ENCODE peak calls at places on chromosomes 13 and 19, in four cellular contexts. O is H1, Y is IMR-90, E is H9. I is an unnamed sample.
A peak's percentile ranks its signal among the peaks of the same experiment; 100 is the strongest.

GRCh38 chr13:99536023-99536422 is 34.8 kb downstream of the TM9SF2 start:
- DNase-seq in O (no peak), E (no peak), Y (no peak), I (no peak)

GRCh38 chr13:19864339-19865309 is 1.2 kb upstream of the ZMYM5 start:
- DNase-seq in Y (peak; percentile 9), E (peak; percentile 68), O (no peak), I (peak; percentile 86)

GRCh38 chr13:73602295-73602694 is 531.9 kb downstream of the KLF12 start:
- DNase-seq in Y (peak; percentile 28), O (no peak), E (no peak), I (peak; percentile 60)

GRCh38 chr13:40251343-40252032 is 415.0 kb downstream of the FOXO1 start:
- DNase-seq in Y (no peak), E (no peak), O (no peak), I (no peak)

GRCh38 chr13:43583331-43583730 is 203.4 kb downstream of the ENOX1 start:
- DNase-seq in O (no peak), E (no peak), Y (no peak), I (no peak)

GRCh38 chr19:52336976-52337375 is 933 bp downstream of the ZNF610 start:
- DNase-seq in O (no peak), E (no peak), Y (peak; percentile 27), I (peak; percentile 39)

GRCh38 chr13:50993908-50994307 is 84.3 kb downstream of the RNASEH2B start:
- DNase-seq in E (no peak), Y (no peak), O (no peak), I (no peak)

GRCh38 chr19:42115219-42115618 is 17.0 kb downstream of the POU2F2 start:
- DNase-seq in Y (peak; percentile 68), E (no peak), O (no peak), I (no peak)

GRCh38 chr19:35417278-35417677 is 30.8 kb upstream of the FFAR2 start:
- DNase-seq in O (no peak), Y (no peak), E (no peak), I (no peak)

GRCh38 chr19:5539431-5539833 is 28.3 kb downstream of the TINCR start:
- DNase-seq in E (peak; percentile 72), O (no peak), Y (no peak), I (peak; percentile 63)

GRCh38 chr13:21670006-21670882 is 629 bp upstream of the FGF9 start:
- DNase-seq in O (no peak), Y (peak; percentile 48), E (peak; percentile 72), I (peak; percentile 75)

GRCh38 chr19:10964903-10965302 is 4.1 kb downstream of the SMARCA4 start:
- DNase-seq in O (no peak), Y (no peak), E (no peak), I (no peak)

GRCh38 chr19:35077411-35078223 is 36.1 kb downstream of the HPN start:
- DNase-seq in O (no peak), E (no peak), Y (no peak), I (peak; percentile 59)

GRCh38 chr13:107864543-107865460 is 350.5 kb downstream of the LIG4 start:
- DNase-seq in E (no peak), Y (peak; percentile 86), O (no peak), I (peak; percentile 78)

GRCh38 chr19:47026889-47027288 is 7.3 kb downstream of the NPAS1 start:
- DNase-seq in E (no peak), Y (no peak), O (no peak), I (no peak)

GRCh38 chr13:78589206-78589605 is 14.1 kb downstream of the POU4F1 start:
- DNase-seq in E (peak; percentile 71), O (no peak), Y (peak; percentile 9), I (peak; percentile 81)

GRCh38 chr19:16066611-16067104 is 9.6 kb upstream of the TPM4 start:
- DNase-seq in E (peak; percentile 56), O (no peak), Y (peak; percentile 76), I (no peak)

GRCh38 chr19:47058621-47059020 is 10.2 kb upstream of the TMEM160 start:
- DNase-seq in O (no peak), Y (no peak), E (no peak), I (peak; percentile 98)

GRCh38 chr19:55641376-55642152 is 762 bp downstream of the ZNF580 start:
- DNase-seq in E (no peak), O (no peak), Y (peak; percentile 18), I (peak; percentile 48)

GRCh38 chr13:76720827-76721226 is 165.4 kb downstream of the KCTD12 start:
- DNase-seq in Y (no peak), E (no peak), O (no peak), I (no peak)

GRCh38 chr19:55609326-55609725 is 3.9 kb downstream of the ZNF865 start:
- DNase-seq in E (no peak), Y (no peak), O (no peak), I (no peak)

GRCh38 chr19:8487137-8487851 is 15.1 kb downstream of the PRAM1 start:
- DNase-seq in Y (no peak), E (no peak), O (no peak), I (peak; percentile 16)

GRCh38 chr13:93942016-93942415 is 537.5 kb downstream of the DCT start:
- DNase-seq in O (no peak), Y (peak; percentile 59), E (no peak), I (no peak)

DNA sequence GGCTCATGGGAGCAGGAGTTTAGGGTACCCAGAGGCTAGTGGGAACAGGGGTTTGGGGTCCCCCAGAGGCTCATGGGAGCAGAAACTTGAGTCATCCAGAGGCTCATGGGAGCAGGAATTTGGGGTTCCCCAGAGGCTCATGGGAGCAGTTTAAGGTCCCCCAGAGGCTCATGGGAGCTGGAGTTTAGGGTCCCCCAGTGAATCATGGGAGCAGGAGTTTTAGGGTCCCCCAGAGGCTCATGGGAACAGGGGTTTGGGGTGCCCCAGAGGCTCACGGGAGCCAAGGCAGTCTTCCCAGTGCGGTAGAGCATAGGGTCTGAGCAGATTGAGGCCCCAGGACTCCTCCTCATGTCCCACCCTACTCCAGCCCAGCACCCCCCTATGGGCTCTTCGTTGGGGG is 8.6 kb upstream of the FLT3LG start:
- DNase-seq in O (no peak), Y (no peak), E (no peak), I (no peak)
- H4K5ac ChIP-seq in O (no peak overlapping the region), Y (no peak overlapping the region), E (no peak overlapping the region), I (no peak overlapping the region)

DNA sequence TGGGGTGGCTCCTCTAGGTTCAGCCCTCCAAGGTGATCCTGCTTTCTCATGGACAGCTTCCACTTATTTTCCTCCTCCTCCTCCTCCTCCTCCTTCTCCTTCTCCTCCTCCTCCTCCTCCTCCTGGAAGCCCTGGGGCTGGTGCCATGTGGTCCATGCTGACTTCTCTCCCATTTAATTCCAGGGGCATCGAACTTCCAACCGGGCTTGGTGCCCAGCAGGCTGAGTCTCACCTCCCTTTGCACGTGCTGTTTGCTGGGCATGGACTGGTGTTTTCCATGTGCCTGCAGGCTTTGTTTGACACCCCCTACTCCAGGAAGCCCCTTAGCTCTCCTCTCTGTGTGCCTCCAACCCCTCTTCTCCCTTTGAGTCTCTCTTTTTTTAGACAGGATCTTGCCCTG is 3.7 kb downstream of the MAST3 start:
- DNase-seq in E (no peak), O (no peak), Y (no peak), I (no peak)
- H2BK15ac ChIP-seq in E (no peak overlapping the region), O (peak overlapping the region; percentile 67), Y (no peak overlapping the region), I (no peak overlapping the region)

GRCh38 chr13:113508531-113509254 is 18.2 kb upstream of the DCUN1D2 start:
- DNase-seq in Y (no peak), O (no peak), E (no peak), I (no peak)

GRCh38 chr13:113506025-113506685 is 15.6 kb upstream of the DCUN1D2 start:
- DNase-seq in E (no peak), O (no peak), Y (no peak), I (no peak)

GRCh38 chr13:113509989-113510388 is 19.5 kb upstream of the DCUN1D2 start:
- DNase-seq in Y (no peak), O (no peak), E (no peak), I (no peak)

GRCh38 chr13:113507564-113508210 is 17.2 kb upstream of the DCUN1D2 start:
- DNase-seq in O (no peak), E (no peak), Y (no peak), I (peak; percentile 19)

DNA sequence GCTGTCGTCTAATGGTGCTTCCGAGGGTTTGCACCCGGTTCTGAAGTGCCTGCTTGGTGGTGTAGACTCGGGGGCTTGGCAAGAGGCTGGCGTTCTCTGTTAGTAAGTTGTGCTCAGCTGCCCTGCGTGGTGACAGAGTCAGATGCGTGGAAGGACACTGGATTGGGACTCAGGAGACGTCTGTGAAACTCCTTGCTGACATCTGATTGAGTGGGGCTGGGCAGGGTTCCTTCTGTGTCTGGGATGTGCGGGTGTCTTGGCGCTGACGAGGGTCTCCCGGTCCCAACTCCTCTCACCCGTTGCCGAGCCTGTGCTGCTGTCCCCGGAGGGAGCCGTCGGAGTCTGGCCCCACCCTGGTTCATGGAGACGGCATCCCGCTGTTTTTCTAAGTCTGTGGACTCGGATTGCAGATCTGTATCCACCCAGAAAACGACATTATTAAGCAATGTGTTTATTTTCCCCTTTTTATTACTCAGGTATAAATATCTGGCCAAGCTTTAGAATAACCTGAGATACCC is 16.4 kb upstream of the DCUN1D2 start:
- DNase-seq in Y (no peak), E (no peak), O (no peak), I (no peak)
- H3K79me1 ChIP-seq in Y (peaks cover 25% of the 10 kb centered on the region), E (no peaks in the 10 kb centered on the region), O (peaks cover 3% of the 10 kb centered on the region), I (peaks cover 10% of the 10 kb centered on the region)

GRCh38 chr13:110138009-110138699 is 168.8 kb downstream of the COL4A1 start:
- DNase-seq in E (peak; percentile 65), Y (peak; percentile 79), O (no peak), I (peak; percentile 77)

GRCh38 chr13:110140099-110140498 is 166.9 kb downstream of the COL4A1 start:
- DNase-seq in Y (no peak), E (no peak), O (no peak), I (no peak)

GRCh38 chr13:110136660-110137585 is 170.0 kb downstream of the COL4A1 start:
- DNase-seq in O (no peak), E (peak; percentile 58), Y (no peak), I (peak; percentile 52)

GRCh38 chr13:110137677-110138008 is 169.3 kb downstream of the COL4A1 start:
- DNase-seq in Y (no peak), E (no peak), O (no peak), I (no peak)

DNA sequence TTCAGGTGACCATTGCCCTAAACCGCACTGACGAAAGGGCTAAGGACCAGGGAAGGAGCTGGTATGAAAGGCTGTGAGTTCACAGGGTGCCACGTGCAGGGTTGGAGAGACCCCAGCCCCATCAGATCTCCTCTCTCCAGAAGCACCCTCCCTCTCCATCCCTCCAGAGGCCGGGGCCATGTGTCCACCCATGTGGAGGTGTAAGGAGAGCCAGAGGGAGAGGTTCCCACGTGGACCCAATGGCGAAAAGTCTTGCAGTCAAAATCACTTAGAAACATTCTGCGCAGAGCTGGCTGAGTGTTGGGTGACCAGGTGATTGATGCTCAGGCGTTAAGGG is 168.3 kb downstream of the COL4A1 start:
- DNase-seq in Y (no peak), O (no peak), E (no peak), I (no peak)
- H4K5ac ChIP-seq in Y (no peak overlapping the region), O (peak overlapping the region; percentile 7), E (no peak overlapping the region), I (no peak overlapping the region)